ENCODE peak calls at places on chromosomes 2 and 18, in seven cellular contexts. Q, S, R, M, P, H and L are unnamed samples.

GRCh38 chr2:109164739-109165221 is 35.8 kb downstream of the SH3RF3 start:
- DNase-seq in Q (no peak), S (peak), R (no peak), M (no peak), P (no peak), H (peak), L (no peak)

GRCh38 chr18:35707247-35707646 is 125.7 kb downstream of the GALNT1 start:
- DNase-seq in Q (no peak), S (no peak), R (no peak), M (no peak), P (no peak), H (no peak), L (no peak)

GRCh38 chr2:230042195-230042594 is 26.5 kb downstream of the SLC16A14 start:
- DNase-seq in Q (no peak), S (no peak), R (no peak), M (no peak), P (peak), H (no peak), L (no peak)

GRCh38 chr2:152564754-152565551 is 152.3 kb downstream of the PRPF40A start:
- DNase-seq in Q (no peak), S (no peak), R (no peak), M (no peak), P (no peak), H (no peak), L (no peak)

GRCh38 chr2:180443896-180444295 is 436.8 kb upstream of the CWC22 start:
- DNase-seq in Q (peak), S (no peak), R (no peak), M (no peak), P (peak), H (no peak), L (no peak)

GRCh38 chr18:49100226-49100968 is 149.6 kb upstream of the SMAD7 start:
- DNase-seq in Q (peak), S (no peak), R (no peak), M (no peak), P (no peak), H (no peak), L (no peak)

GRCh38 chr2:221572821-221573429 is 821 bp upstream of the EPHA4 start:
- DNase-seq in Q (peak), S (peak), R (no peak), M (peak), P (peak), H (peak), L (no peak)

GRCh38 chr18:3525870-3526420 is 76.0 kb downstream of the TGIF1 start:
- DNase-seq in Q (peak), S (peak), R (no peak), M (no peak), P (no peak), H (no peak), L (no peak)

GRCh38 chr2:138306626-138307025 is 194.9 kb upstream of the SPOPL start:
- DNase-seq in Q (no peak), S (no peak), R (no peak), M (no peak), P (no peak), H (no peak), L (no peak)

GRCh38 chr2:220785181-220785580 is 786.9 kb downstream of the EPHA4 start:
- DNase-seq in Q (no peak), S (no peak), R (no peak), M (no peak), P (peak), H (no peak), L (no peak)

GRCh38 chr2:119484834-119485233 is 39.4 kb downstream of the SCTR start:
- DNase-seq in Q (no peak), S (no peak), R (no peak), M (no peak), P (no peak), H (no peak), L (no peak)

GRCh38 chr18:9323750-9324445 is 10.7 kb upstream of the TWSG1 start:
- DNase-seq in Q (peak), S (no peak), R (peak), M (no peak), P (peak), H (no peak), L (peak)

GRCh38 chr2:168350380-168350779 is 103.0 kb upstream of the STK39 start:
- DNase-seq in Q (peak), S (no peak), R (no peak), M (no peak), P (no peak), H (no peak), L (no peak)

GRCh38 chr2:42922293-42922692 is 129.9 kb upstream of the HAAO start:
- DNase-seq in Q (no peak), S (no peak), R (no peak), M (no peak), P (no peak), H (no peak), L (no peak)

GRCh38 chr2:95551055-95551568 is 40.7 kb upstream of the TRIM43 start:
- DNase-seq in Q (no peak), S (no peak), R (no peak), M (no peak), P (no peak), H (no peak), L (no peak)

GRCh38 chr2:62478093-62478580 is 27.9 kb downstream of the TMEM17 start:
- DNase-seq in Q (peak), S (no peak), R (no peak), M (no peak), P (peak), H (no peak), L (no peak)

GRCh38 chr2:26018184-26018716 is 15.6 kb upstream of the RAB10 start:
- DNase-seq in Q (peak), S (peak), R (peak), M (peak), P (peak), H (peak), L (no peak)

GRCh38 chr2:163878718-163879117 is 142.9 kb upstream of the FIGN start:
- DNase-seq in Q (peak), S (peak), R (peak), M (no peak), P (peak), H (no peak), L (no peak)

GRCh38 chr2:47232738-47233415 is 77.8 kb upstream of the STPG4 start:
- DNase-seq in Q (peak), S (no peak), R (peak), M (no peak), P (no peak), H (no peak), L (no peak)

GRCh38 chr18:78492064-78492812 is 487.4 kb upstream of the SALL3 start:
- DNase-seq in Q (no peak), S (no peak), R (no peak), M (no peak), P (no peak), H (no peak), L (no peak)

GRCh38 chr18:58473071-58473470 is 155.8 kb downstream of the ALPK2 start:
- DNase-seq in Q (no peak), S (no peak), R (no peak), M (no peak), P (peak), H (no peak), L (no peak)

GRCh38 chr2:12701786-12702660 is 14.7 kb upstream of the TRIB2 start:
- DNase-seq in Q (peak), S (no peak), R (no peak), M (no peak), P (peak), H (no peak), L (no peak)

GRCh38 chr2:209472871-209473270 is 49.0 kb downstream of the MAP2 start:
- DNase-seq in Q (peak), S (no peak), R (no peak), M (no peak), P (no peak), H (no peak), L (no peak)

GRCh38 chr2:171522057-171522803 is at the start of gene CYBRD1:
- DNase-seq in Q (peak), S (peak), R (peak), M (peak), P (peak), H (peak), L (no peak)
- TF ChIP-seq CTCF in Q (peak), S (no peak), R (no peak), M (no peak), P (no peak), H (no peak), L (no peak)

DNA sequence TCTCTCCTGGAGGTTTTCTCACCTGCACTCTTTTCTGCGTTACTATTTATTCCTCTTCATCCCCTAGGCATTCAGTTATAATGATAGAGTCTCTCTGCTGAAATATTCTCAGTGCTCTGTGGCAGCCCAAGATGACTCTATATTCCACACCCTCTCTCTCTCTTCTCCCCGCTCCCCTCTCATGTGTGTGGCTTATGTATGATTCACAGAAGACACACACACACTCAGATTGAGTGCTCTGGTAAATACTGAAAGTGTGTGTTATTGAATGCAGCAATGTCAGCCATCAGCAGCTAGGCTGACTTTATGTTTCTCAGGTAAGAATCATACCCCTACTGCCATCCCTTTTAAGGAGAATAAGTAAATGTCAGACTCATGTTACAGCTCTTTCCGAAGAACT is 201.2 kb downstream of the SLC4A10 start:
- DNase-seq in Q (no peak), S (no peak), R (no peak), M (no peak), P (no peak), H (no peak), L (no peak)
- TF ChIP-seq CTCF in Q (no peak), S (no peak), R (no peak), M (no peak), P (no peak), H (no peak), L (no peak)

GRCh38 chr2:74632209-74632938 is 15.8 kb downstream of the M1AP start:
- DNase-seq in Q (peak), S (no peak), R (no peak), M (no peak), P (no peak), H (no peak), L (no peak)
- TF ChIP-seq CTCF in Q (peak), S (no peak), R (no peak), M (no peak), P (no peak), H (no peak), L (no peak)

GRCh38 chr2:150276737-150277136 is 210.7 kb downstream of the RND3 start:
- DNase-seq in Q (no peak), S (no peak), R (no peak), M (no peak), P (no peak), H (no peak), L (no peak)
- TF ChIP-seq CTCF in Q (no peak), S (no peak), R (no peak), M (no peak), P (no peak), H (no peak), L (no peak)

GRCh38 chr18:79826966-79827365 is 29.2 kb downstream of the KCNG2 start:
- DNase-seq in Q (no peak), S (no peak), R (no peak), M (no peak), P (no peak), H (no peak), L (no peak)
- TF ChIP-seq CTCF in Q (no peak), S (no peak), R (no peak), M (no peak), P (no peak), H (no peak), L (no peak)

GRCh38 chr2:100321881-100322820 is at the start of gene LONRF2:
- DNase-seq in Q (peak), S (peak), R (no peak), M (no peak), P (no peak), H (peak), L (no peak)

GRCh38 chr2:100317634-100318033 is 4.7 kb downstream of the LONRF2 start:
- DNase-seq in Q (no peak), S (no peak), R (no peak), M (no peak), P (no peak), H (no peak), L (no peak)

GRCh38 chr2:100320547-100321180 is 1.6 kb downstream of the LONRF2 start:
- DNase-seq in Q (no peak), S (peak), R (no peak), M (no peak), P (no peak), H (peak), L (no peak)

GRCh38 chr2:100321181-100321880 is 970 bp downstream of the LONRF2 start:
- DNase-seq in Q (peak), S (peak), R (no peak), M (no peak), P (peak), H (peak), L (no peak)
- TF ChIP-seq CTCF in Q (no peak), S (peak), R (peak), M (no peak), P (no peak), H (no peak), L (no peak)

DNA sequence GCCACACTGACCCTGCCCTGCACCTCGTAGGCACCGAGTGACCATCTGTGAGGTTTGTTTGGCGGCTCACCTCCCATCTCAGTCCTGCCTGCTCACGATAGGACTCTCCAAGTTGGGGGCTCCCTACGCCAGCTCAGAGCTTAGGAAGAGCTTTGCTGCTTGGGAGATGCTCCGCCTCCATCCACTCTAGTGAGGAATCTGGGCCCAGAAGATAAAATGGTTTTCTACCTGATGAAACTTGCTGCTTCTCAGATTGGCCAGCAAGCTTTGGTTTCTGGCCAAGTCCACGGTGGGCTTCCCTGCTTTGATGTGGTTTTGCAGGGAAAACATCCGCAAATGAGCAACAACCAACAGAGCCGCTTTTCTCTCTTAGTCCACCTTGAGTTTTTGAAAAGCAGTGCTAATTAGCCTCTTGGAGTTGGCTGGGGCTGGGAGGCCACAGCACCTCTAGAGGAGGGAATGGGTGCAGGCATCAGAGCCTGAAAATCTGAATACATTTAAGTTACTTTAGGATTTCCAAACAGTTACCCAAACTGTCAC is 42.2 kb downstream of the THNSL2 start:
- DNase-seq in Q (peak), S (no peak), R (no peak), M (no peak), P (peak), H (no peak), L (no peak)
- TF ChIP-seq CTCF in Q (peak), S (no peak), R (peak), M (no peak), P (peak), H (no peak), L (peak)

GRCh38 chr2:150626934-150627336 is 139.5 kb upstream of the RND3 start:
- DNase-seq in Q (peak), S (no peak), R (no peak), M (no peak), P (no peak), H (no peak), L (no peak)
- TF ChIP-seq CTCF in Q (no peak), S (no peak), R (no peak), M (no peak), P (no peak), H (no peak), L (no peak)